ENCODE peak calls at places on chromosomes 11 and 22, in four cellular contexts. Z is MM.1S, L is adipocyte, J is astrocyte of the spinal cord. P is an unnamed sample.

GRCh38 chr11:75547617-75548054 is 14.4 kb upstream of the SERPINH1 start:
- DNase-seq in Z (peak), L (peak), J (peak), P (peak)

GRCh38 chr11:13664351-13664750 is 4.1 kb upstream of the FAR1 start:
- DNase-seq in Z (no peak), L (no peak), J (no peak), P (no peak)

GRCh38 chr11:62516736-62517371 is 29.8 kb downstream of the AHNAK start:
- DNase-seq in Z (no peak), L (no peak), J (no peak), P (no peak)

GRCh38 chr11:100640646-100641045 is 46.4 kb upstream of the ARHGAP42 start:
- DNase-seq in Z (no peak), L (peak), J (no peak), P (no peak)

GRCh38 chr11:46363455-46363920 is 16.2 kb downstream of the DGKZ start:
- DNase-seq in Z (no peak), L (peak), J (peak), P (no peak)

GRCh38 chr11:72038491-72038890 is 39.8 kb downstream of the IL18BP start:
- DNase-seq in Z (no peak), L (peak), J (peak), P (peak)

GRCh38 chr11:119693253-119693815 is 35.7 kb downstream of the NECTIN1 start:
- DNase-seq in Z (peak), L (no peak), J (no peak), P (no peak)

GRCh38 chr11:3849297-3849874 is 6.1 kb upstream of the STIM1 start:
- DNase-seq in Z (peak), L (peak), J (peak), P (no peak)

GRCh38 chr11:108218455-108218854 is 4.0 kb downstream of the NPAT start:
- DNase-seq in Z (no peak), L (peak), J (peak), P (no peak)

GRCh38 chr11:106585061-106585460 is 433.2 kb downstream of the GUCY1A2 start:
- DNase-seq in Z (no peak), L (peak), J (peak), P (peak)

GRCh38 chr11:89293966-89294679 is 116.4 kb downstream of the TYR start:
- DNase-seq in Z (no peak), L (peak), J (peak), P (peak)

GRCh38 chr11:62930157-62930556 is 9.0 kb upstream of the CHRM1 start:
- DNase-seq in Z (no peak), L (no peak), J (no peak), P (no peak)

GRCh38 chr11:119389611-119390254 is 8.2 kb upstream of the USP2 start:
- DNase-seq in Z (peak), L (no peak), J (no peak), P (no peak)

GRCh38 chr11:28383471-28383870 is 275.3 kb downstream of the METTL15 start:
- DNase-seq in Z (no peak), L (peak), J (peak), P (peak)

GRCh38 chr22:36405221-36405631 is 17.5 kb upstream of the MYH9 start:
- DNase-seq in Z (peak), L (no peak), J (no peak), P (no peak)

GRCh38 chr22:45709004-45709739 is 37.5 kb downstream of the ATXN10 start:
- DNase-seq in Z (no peak), L (peak), J (peak), P (peak)

GRCh38 chr11:18633256-18634139 is 644 bp downstream of the SPTY2D1 start:
- DNase-seq in Z (peak), L (peak), J (peak), P (peak)

GRCh38 chr11:35337136-35337918 is 82.0 kb downstream of the SLC1A2 start:
- DNase-seq in Z (no peak), L (peak), J (peak), P (peak)

GRCh38 chr11:105763594-105763993 is 153.7 kb downstream of the GRIA4 start:
- DNase-seq in Z (no peak), L (no peak), J (no peak), P (no peak)

GRCh38 chr11:133964946-133965632 is 8.3 kb upstream of the IGSF9B start:
- DNase-seq in Z (no peak), L (peak), J (no peak), P (peak)

GRCh38 chr22:45308624-45309421 is 911 bp upstream of the FAM118A start:
- DNase-seq in Z (no peak), L (no peak), J (no peak), P (no peak)

GRCh38 chr11:35013514-35014191 is 97.2 kb downstream of the PDHX start:
- DNase-seq in Z (peak), L (peak), J (peak), P (peak)

GRCh38 chr11:128437137-128437536 is 150.2 kb downstream of the ETS1 start:
- DNase-seq in Z (no peak), L (peak), J (peak), P (peak)

GRCh38 chr11:108880510-108880909 is 215.6 kb downstream of the DDX10 start:
- DNase-seq in Z (no peak), L (no peak), J (no peak), P (no peak)

GRCh38 chr11:27506200-27507182 is at the start of gene LIN7C:
- DNase-seq in Z (peak), L (peak), J (peak), P (peak)

GRCh38 chr11:86129775-86130540 is 61.1 kb upstream of the PICALM start:
- DNase-seq in Z (no peak), L (no peak), J (no peak), P (no peak)

GRCh38 chr22:41512421-41513194 is 31.7 kb downstream of the POLR3H start:
- DNase-seq in Z (no peak), L (peak), J (peak), P (peak)

GRCh38 chr11:121328213-121328966 is 35.8 kb downstream of the SC5D start:
- DNase-seq in Z (no peak), L (no peak), J (no peak), P (no peak)

GRCh38 chr11:44985721-44986120 is 35.0 kb upstream of the TP53I11 start:
- DNase-seq in Z (no peak), L (no peak), J (no peak), P (no peak)

GRCh38 chr11:118232659-118233058 is 7.8 kb upstream of the JAML start:
- DNase-seq in Z (no peak), L (no peak), J (no peak), P (no peak)

DNA sequence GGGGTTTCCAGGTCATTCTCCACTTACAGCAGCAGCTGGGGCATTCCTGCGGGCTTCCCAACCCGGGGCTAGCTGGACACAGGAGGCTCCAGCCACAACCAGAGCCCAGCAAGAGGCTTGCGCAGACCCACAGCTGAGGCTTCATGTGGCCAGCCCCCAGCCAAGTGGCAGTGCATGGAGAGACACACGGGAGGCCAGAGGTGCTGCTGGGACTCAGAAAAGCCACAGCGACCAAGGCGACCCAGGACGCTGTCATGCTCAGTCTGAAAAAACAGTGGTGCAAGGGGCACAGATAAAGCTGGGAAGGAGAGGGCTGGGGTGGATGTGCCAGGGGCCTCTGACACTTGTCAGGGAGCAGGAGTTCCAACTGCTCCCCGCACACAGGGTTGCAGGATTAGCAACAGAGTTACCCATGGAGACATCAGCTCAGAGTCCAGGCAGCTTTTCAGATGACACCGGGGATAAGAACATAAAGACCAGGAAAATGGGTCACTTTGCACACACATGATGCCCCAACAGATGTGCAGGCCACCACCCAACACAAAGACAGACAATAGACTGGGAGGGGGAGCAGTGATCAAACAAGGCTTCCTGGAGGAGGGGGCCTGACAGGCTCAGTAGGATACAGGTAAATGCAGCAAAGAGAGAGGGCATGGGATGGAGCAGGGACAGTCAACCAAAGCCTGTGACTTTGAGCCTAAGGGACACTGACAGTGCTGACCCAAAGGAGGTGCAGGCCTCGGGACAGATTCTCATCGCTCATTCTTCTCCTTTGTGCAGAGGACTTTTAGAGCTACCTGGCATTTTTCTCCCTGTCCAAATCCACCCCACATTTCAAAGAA is 6.9 kb upstream of the NEAT1 start:
- DNase-seq in Z (no peak), L (no peak), J (no peak), P (no peak)
- H3K4me3 ChIP-seq in Z (peak), L (peak), J (peak), P (peak)

GRCh38 chr22:37485006-37485713 is 1.0 kb downstream of the MFNG start:
- DNase-seq in Z (peak), L (no peak), J (no peak), P (no peak)
- H3K4me3 ChIP-seq in Z (peak), L (no peak), J (no peak), P (no peak)

GRCh38 chr22:22098457-22099193 is 116.0 kb upstream of the TOP3B start:
- DNase-seq in Z (peak), L (no peak), J (no peak), P (no peak)

GRCh38 chr22:22097727-22098228 is 115.2 kb upstream of the TOP3B start:
- DNase-seq in Z (no peak), L (no peak), J (no peak), P (no peak)

GRCh38 chr22:22103078-22103593 is 120.5 kb upstream of the TOP3B start:
- DNase-seq in Z (no peak), L (no peak), J (no peak), P (no peak)

GRCh38 chr22:22099194-22099486 is 116.6 kb upstream of the TOP3B start:
- DNase-seq in Z (peak), L (no peak), J (no peak), P (no peak)

DNA sequence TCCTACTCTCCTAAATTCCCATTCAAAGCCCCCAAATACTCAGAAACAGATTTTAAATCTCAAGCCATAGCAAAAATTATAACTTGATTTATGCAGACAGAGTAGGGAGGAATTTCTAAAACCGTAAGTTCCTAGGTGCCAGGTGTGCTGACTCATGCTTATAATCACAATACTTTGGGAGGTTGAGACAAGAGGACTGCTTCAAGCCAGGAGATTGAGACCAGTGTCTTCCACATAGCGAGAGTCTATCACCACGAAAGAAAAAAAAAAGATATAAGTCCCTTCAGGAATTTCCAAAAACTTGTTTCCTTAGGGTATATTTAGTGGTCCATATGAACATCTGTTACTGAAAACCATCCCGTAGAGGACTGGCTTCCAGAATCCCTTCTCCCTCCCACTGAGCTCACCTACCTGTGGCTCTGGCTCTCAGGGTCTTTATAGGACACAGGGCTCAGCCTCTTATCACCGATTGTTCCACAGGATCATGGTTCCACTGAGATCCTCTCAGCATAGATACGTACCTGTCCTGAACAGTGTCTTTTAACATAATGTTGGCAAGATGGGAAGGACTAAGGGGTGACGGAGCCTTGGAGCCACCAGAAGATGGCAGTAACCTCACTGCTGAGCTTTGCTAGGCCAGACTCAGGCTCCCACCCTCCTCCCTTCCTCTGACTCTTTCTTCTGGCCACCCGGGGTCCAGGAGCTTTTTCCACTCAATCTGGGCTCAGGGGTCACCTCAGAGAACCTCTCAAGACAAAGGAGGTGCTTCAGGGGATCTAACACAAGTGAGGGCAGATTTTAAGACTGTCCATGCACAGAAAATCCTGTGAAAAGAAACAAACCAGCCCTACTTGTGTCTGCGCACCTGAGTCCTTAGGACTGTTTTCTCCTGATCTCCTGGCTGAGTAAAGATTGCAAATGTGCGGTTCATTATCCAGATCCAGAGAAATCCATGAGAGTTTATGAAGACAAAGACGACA is 117.5 kb upstream of the TOP3B start:
- DNase-seq in Z (peak), L (no peak), J (no peak), P (no peak)
- H3K4me3 ChIP-seq in Z (no peak), L (no peak), J (no peak), P (no peak)

GRCh38 chr11:130427581-130428211 is 713 bp downstream of the ADAMTS8 start:
- DNase-seq in Z (no peak), L (peak), J (no peak), P (no peak)
- H3K4me3 ChIP-seq in Z (peak), L (peak), J (no peak), P (peak)

GRCh38 chr22:47452184-47452583 is 689.7 kb downstream of the TBC1D22A start:
- DNase-seq in Z (no peak), L (no peak), J (no peak), P (no peak)
- H3K4me3 ChIP-seq in Z (no peak), L (no peak), J (no peak), P (no peak)

GRCh38 chr11:59427068-59427382 is 812 bp upstream of the OR5A2 start:
- DNase-seq in Z (no peak), L (no peak), J (no peak), P (no peak)
- H3K4me3 ChIP-seq in Z (no peak), L (no peak), J (no peak), P (no peak)

GRCh38 chr22:39906207-39906606 is 5.3 kb downstream of the GRAP2 start:
- DNase-seq in Z (no peak), L (no peak), J (no peak), P (no peak)
- H3K4me3 ChIP-seq in Z (no peak), L (no peak), J (no peak), P (no peak)

P was measured in fibroblast of lung.